ENCODE peak calls at places on chromosomes 16 and 17, in eight cellular contexts. S, R, F, C, T, K, D and H are unnamed samples.

GRCh38 chr17:40121886-40122465 is at the start of gene MSL1:
- DNase-seq in D (no peak), C (peak; percentile 80), R (peak; percentile 77), S (peak; percentile 96), K (peak; percentile 82), T (peak; percentile 90), F (peak; percentile 80), H (no peak)

GRCh38 chr17:1847191-1847590 is 17.4 kb downstream of the RPA1 start:
- DNase-seq in R (no peak), S (no peak), F (no peak), C (no peak), T (no peak), D (no peak), K (no peak), H (no peak)

GRCh38 chr16:81645303-81645702 is 133.8 kb upstream of the PLCG2 start:
- DNase-seq in T (peak; percentile 95), C (no peak), S (no peak), R (peak; percentile 76), D (no peak), F (no peak), K (no peak), H (no peak)

GRCh38 chr17:2027528-2028233 is 2.3 kb upstream of the DPH1 start:
- DNase-seq in F (no peak), C (no peak), T (no peak), K (no peak), S (no peak), D (no peak), R (peak; percentile 17), H (no peak)

GRCh38 chr17:16926061-16926511 is 45.8 kb downstream of the TNFRSF13B start:
- DNase-seq in T (no peak), R (no peak), D (no peak), K (no peak), C (no peak), S (peak; percentile 58), F (no peak), H (no peak)

GRCh38 chr16:78045865-78046581 is 23.7 kb downstream of the CLEC3A start:
- DNase-seq in F (no peak), S (peak; percentile 70), K (no peak), R (peak; percentile 41), D (no peak), T (peak; percentile 73), C (no peak), H (no peak)

GRCh38 chr17:72778161-72779151 is 314.0 kb downstream of the SLC39A11 start:
- DNase-seq in F (no peak), S (no peak), C (no peak), T (no peak), R (no peak), K (no peak), D (no peak), H (no peak)

GRCh38 chr16:47019563-47019962 is 46.1 kb upstream of the DNAJA2 start:
- DNase-seq in F (no peak), S (no peak), R (peak; percentile 34), C (no peak), K (no peak), T (no peak), D (no peak), H (peak; percentile 23)

GRCh38 chr16:14121135-14121534 is 50.0 kb downstream of the MRTFB start:
- DNase-seq in F (no peak), C (no peak), T (no peak), D (no peak), K (no peak), S (no peak), R (no peak), H (no peak)

GRCh38 chr17:68512967-68513474 is 791 bp downstream of the PRKAR1A start:
- DNase-seq in K (no peak), S (no peak), R (peak; percentile 65), C (no peak), T (no peak), F (no peak), D (no peak), H (no peak)

GRCh38 chr16:85491798-85492616 is 121.1 kb upstream of the GSE1 start:
- DNase-seq in R (no peak), S (peak; percentile 93), D (peak; percentile 41), F (no peak), K (no peak), T (peak; percentile 97), C (no peak), H (peak; percentile 25)

GRCh38 chr17:67602974-67603373 is 114.8 kb upstream of the NOL11 start:
- DNase-seq in S (no peak), R (peak; percentile 59), F (peak; percentile 9), D (peak; percentile 56), T (peak; percentile 51), C (no peak), K (no peak), H (peak; percentile 42)

GRCh38 chr17:9859781-9860180 is 34.1 kb downstream of the GLP2R start:
- DNase-seq in C (no peak), T (no peak), D (no peak), K (no peak), R (no peak), S (no peak), F (no peak), H (no peak)

GRCh38 chr17:79909121-79909520 is 69.9 kb upstream of the CBX4 start:
- DNase-seq in K (no peak), D (no peak), F (no peak), C (no peak), R (no peak), S (no peak), T (no peak), H (no peak)

GRCh38 chr16:83040174-83040573 is 413.4 kb downstream of the CDH13 start:
- DNase-seq in F (no peak), S (no peak), C (no peak), K (no peak), D (no peak), T (no peak), R (peak; percentile 62), H (no peak)

GRCh38 chr16:66603537-66604375 is 748 bp upstream of the CMTM3 start:
- DNase-seq in F (peak; percentile 65), R (peak; percentile 57), C (peak; percentile 72), T (peak; percentile 49), S (no peak), K (peak; percentile 37), D (no peak), H (peak; percentile 87)

GRCh38 chr17:61794792-61795191 is 68.5 kb downstream of the BRIP1 start:
- DNase-seq in R (peak; percentile 30), K (no peak), F (no peak), D (no peak), T (no peak), C (no peak), S (no peak), H (no peak)

GRCh38 chr17:59840329-59840907 is 52.3 kb downstream of the TUBD1 start:
- DNase-seq in T (no peak), S (no peak), C (no peak), K (no peak), R (peak; percentile 65), D (no peak), F (no peak), H (no peak)

GRCh38 chr17:28717578-28718316 is at the start of gene RAB34:
- DNase-seq in C (peak; percentile 52), S (peak; percentile 90), D (no peak), K (peak; percentile 54), R (peak; percentile 80), F (no peak), T (peak; percentile 48), H (no peak)

GRCh38 chr16:3808308-3809063 is 72.0 kb downstream of the CREBBP start:
- DNase-seq in T (no peak), F (no peak), K (no peak), R (no peak), S (peak; percentile 25), C (no peak), D (no peak), H (no peak)

GRCh38 chr16:88815901-88816589 is 4.3 kb upstream of the APRT start:
- DNase-seq in F (no peak), R (no peak), D (no peak), K (no peak), S (no peak), T (peak; percentile 57), C (peak; percentile 52), H (peak; percentile 28)

GRCh38 chr17:64661981-64662773 is at the start of gene SMURF2:
- DNase-seq in D (no peak), C (peak; percentile 86), F (peak; percentile 73), R (peak; percentile 57), S (peak; percentile 87), K (peak; percentile 60), T (peak; percentile 81), H (peak; percentile 39)
- H3K4me3 ChIP-seq in D (peak within 1 kb of the TSS; percentile 82), C (peak within 1 kb of the TSS; percentile 86), F (peak within 1 kb of the TSS; percentile 83), R (peak within 1 kb of the TSS; percentile 67), S (peak within 1 kb of the TSS; percentile 84), K (peak within 1 kb of the TSS; percentile 54), T (peak within 1 kb of the TSS; percentile 65), H (peak within 1 kb of the TSS; percentile 72)

GRCh38 chr17:75430159-75430748 is 24.8 kb upstream of the GRB2 start:
- DNase-seq in R (peak; percentile 34), S (peak; percentile 65), K (no peak), D (no peak), F (no peak), T (peak; percentile 13), C (no peak), H (no peak)
- H3K4me3 ChIP-seq in R (no peak overlapping the region), S (no peak overlapping the region), K (no peak overlapping the region), D (no peak overlapping the region), F (no peak overlapping the region), T (no peak overlapping the region), C (no peak overlapping the region), H (no peak overlapping the region)

DNA sequence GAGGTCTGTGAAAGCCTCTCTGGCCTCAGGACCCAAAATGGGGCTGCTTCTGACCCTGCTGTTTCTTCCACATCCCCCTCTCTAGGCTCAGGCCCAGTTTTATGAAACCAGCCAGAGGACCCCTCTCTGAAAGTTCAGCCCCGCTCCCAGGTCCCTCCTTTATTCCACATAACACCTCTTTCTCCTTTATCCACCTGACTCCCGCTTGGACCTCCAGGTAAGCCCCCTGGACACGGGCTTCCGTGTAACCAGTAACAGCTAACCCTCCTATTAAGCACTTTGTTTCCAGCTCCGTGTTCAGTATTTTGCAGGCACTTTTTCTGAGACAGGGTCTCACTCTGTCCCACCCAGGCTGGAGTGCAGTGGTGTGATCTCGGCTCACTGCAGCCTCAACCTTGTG is 37.4 kb downstream of the PSME3IP1 start:
- DNase-seq in K (no peak), C (no peak), F (no peak), R (no peak), D (no peak), S (no peak), T (no peak), H (no peak)
- H3K4me3 ChIP-seq in K (no peak overlapping the region), C (no peak overlapping the region), F (no peak overlapping the region), R (no peak overlapping the region), D (no peak overlapping the region), S (no peak overlapping the region), T (no peak overlapping the region), H (no peak overlapping the region)

GRCh38 chr16:28260193-28260592 is 32.1 kb upstream of the SBK1 start:
- DNase-seq in S (no peak), R (no peak), T (no peak), C (no peak), D (no peak), K (no peak), F (no peak), H (no peak)

GRCh38 chr16:28257256-28257655 is 35.1 kb upstream of the SBK1 start:
- DNase-seq in C (no peak), R (no peak), S (no peak), F (no peak), K (no peak), T (no peak), D (no peak), H (no peak)

GRCh38 chr16:28259781-28260150 is 32.6 kb upstream of the SBK1 start:
- DNase-seq in T (no peak), C (no peak), D (no peak), S (no peak), K (no peak), R (no peak), F (no peak), H (no peak)

GRCh38 chr16:28258571-28258970 is 33.8 kb upstream of the SBK1 start:
- DNase-seq in C (no peak), K (no peak), F (no peak), R (peak; percentile 8), D (no peak), T (peak; percentile 18), S (no peak), H (no peak)

GRCh38 chr16:28259091-28259780 is 33.1 kb upstream of the SBK1 start:
- DNase-seq in K (no peak), S (no peak), C (no peak), R (no peak), D (no peak), F (no peak), T (no peak), H (no peak)
- H3K4me3 ChIP-seq in K (no peak overlapping the region), S (no peak overlapping the region), C (no peak overlapping the region), R (no peak overlapping the region), D (no peak overlapping the region), F (no peak overlapping the region), T (no peak overlapping the region), H (no peak overlapping the region)